ENCODE peak calls at places on chromosomes 12 and 14, in seven cellular contexts. One of them, this sample, is unnamed.

GRCh38 chr12:93699271-93700141 is 22.3 kb downstream of the CRADD start:
- DNase-seq in brain microvascular endothelial cell: peak; percentile 51
- DNase-seq in psoas muscle: no peak
- DNase-seq in MM.1S: no peak
- DNase-seq in tibial artery: no peak
- DNase-seq in lower lobe of right lung: no peak
- DNase-seq in right atrium auricular region: no peak
- DNase-seq in this sample: no peak

GRCh38 chr12:1592444-1593231 is 1.7 kb downstream of the FBXL14 start:
- DNase-seq in brain microvascular endothelial cell: peak; percentile 72
- DNase-seq in psoas muscle: peak; percentile 60
- DNase-seq in MM.1S: peak; percentile 83
- DNase-seq in tibial artery: no peak
- DNase-seq in lower lobe of right lung: peak; percentile 47
- DNase-seq in right atrium auricular region: no peak
- DNase-seq in this sample: peak; percentile 69

GRCh38 chr12:6943387-6943718 is 263 bp upstream of the RNU7-1 start:
- DNase-seq in brain microvascular endothelial cell: peak; percentile 94
- DNase-seq in psoas muscle: peak; percentile 87
- DNase-seq in MM.1S: peak; percentile 94
- DNase-seq in tibial artery: peak; percentile 93
- DNase-seq in lower lobe of right lung: peak; percentile 77
- DNase-seq in right atrium auricular region: peak; percentile 94
- DNase-seq in this sample: peak; percentile 90

GRCh38 chr12:32027684-32028355 is 68.6 kb downstream of the RESF1 start:
- DNase-seq in brain microvascular endothelial cell: no peak
- DNase-seq in psoas muscle: no peak
- DNase-seq in MM.1S: no peak
- DNase-seq in tibial artery: no peak
- DNase-seq in lower lobe of right lung: peak; percentile 62
- DNase-seq in right atrium auricular region: no peak
- DNase-seq in this sample: no peak

GRCh38 chr12:32545413-32545970 is 133.6 kb upstream of the DNM1L start:
- DNase-seq in brain microvascular endothelial cell: no peak
- DNase-seq in psoas muscle: no peak
- DNase-seq in MM.1S: no peak
- DNase-seq in tibial artery: no peak
- DNase-seq in lower lobe of right lung: no peak
- DNase-seq in right atrium auricular region: no peak
- DNase-seq in this sample: no peak

GRCh38 chr12:120692524-120693033 is 5.6 kb downstream of the MLEC start:
- DNase-seq in brain microvascular endothelial cell: no peak
- DNase-seq in psoas muscle: no peak
- DNase-seq in MM.1S: no peak
- DNase-seq in tibial artery: no peak
- DNase-seq in lower lobe of right lung: no peak
- DNase-seq in right atrium auricular region: no peak
- DNase-seq in this sample: no peak

GRCh38 chr12:112130461-112130998 is 5.2 kb downstream of the TRAFD1 start:
- DNase-seq in brain microvascular endothelial cell: no peak
- DNase-seq in psoas muscle: no peak
- DNase-seq in MM.1S: peak; percentile 48
- DNase-seq in tibial artery: no peak
- DNase-seq in lower lobe of right lung: no peak
- DNase-seq in right atrium auricular region: no peak
- DNase-seq in this sample: no peak

GRCh38 chr12:106436183-106436582 is 78.6 kb downstream of the POLR3B start:
- DNase-seq in brain microvascular endothelial cell: no peak
- DNase-seq in psoas muscle: no peak
- DNase-seq in MM.1S: no peak
- DNase-seq in tibial artery: no peak
- DNase-seq in lower lobe of right lung: no peak
- DNase-seq in right atrium auricular region: no peak
- DNase-seq in this sample: no peak

GRCh38 chr14:103070971-103071542 is 13.0 kb upstream of the LBHD2 start:
- DNase-seq in brain microvascular endothelial cell: no peak
- DNase-seq in psoas muscle: peak; percentile 39
- DNase-seq in MM.1S: no peak
- DNase-seq in tibial artery: no peak
- DNase-seq in lower lobe of right lung: peak; percentile 83
- DNase-seq in right atrium auricular region: no peak
- DNase-seq in this sample: peak; percentile 57

GRCh38 chr12:112121780-112122565 is 3.4 kb upstream of the TRAFD1 start:
- DNase-seq in brain microvascular endothelial cell: peak; percentile 43
- DNase-seq in psoas muscle: peak; percentile 80
- DNase-seq in MM.1S: no peak
- DNase-seq in tibial artery: peak; percentile 87
- DNase-seq in lower lobe of right lung: peak; percentile 72
- DNase-seq in right atrium auricular region: peak; percentile 83
- DNase-seq in this sample: peak; percentile 92

GRCh38 chr12:26736563-26737486 is 96.2 kb downstream of the ITPR2 start:
- DNase-seq in brain microvascular endothelial cell: peak; percentile 33
- DNase-seq in psoas muscle: no peak
- DNase-seq in MM.1S: no peak
- DNase-seq in tibial artery: no peak
- DNase-seq in lower lobe of right lung: no peak
- DNase-seq in right atrium auricular region: no peak
- DNase-seq in this sample: no peak

GRCh38 chr12:128970110-128970509 is 116.8 kb downstream of the GLT1D1 start:
- DNase-seq in brain microvascular endothelial cell: no peak
- DNase-seq in psoas muscle: no peak
- DNase-seq in MM.1S: no peak
- DNase-seq in tibial artery: peak; percentile 50
- DNase-seq in lower lobe of right lung: no peak
- DNase-seq in right atrium auricular region: no peak
- DNase-seq in this sample: no peak

DNA sequence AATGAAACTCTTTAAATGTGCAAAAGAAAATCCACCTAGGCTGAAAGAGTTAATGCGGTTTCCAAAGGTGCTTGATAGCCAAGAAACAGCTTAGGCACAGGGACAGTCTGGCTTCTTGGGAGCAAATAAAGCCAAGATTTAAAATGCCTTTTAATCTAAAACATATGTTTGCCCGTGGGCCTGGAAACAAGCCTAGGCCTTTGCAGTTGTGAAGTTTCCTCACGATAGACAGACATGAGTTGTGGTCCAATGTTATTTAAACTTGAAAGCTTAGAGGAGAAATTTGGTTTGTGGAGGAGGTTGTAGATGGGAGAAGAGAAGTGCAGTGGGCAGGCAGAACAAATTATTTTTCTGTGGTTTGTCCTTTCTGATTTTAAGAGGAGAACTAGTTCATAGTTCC is 29.8 kb downstream of the PROX2 start:
- DNase-seq in brain microvascular endothelial cell: no peak
- DNase-seq in psoas muscle: no peak
- DNase-seq in MM.1S: no peak
- DNase-seq in tibial artery: no peak
- DNase-seq in lower lobe of right lung: no peak
- DNase-seq in right atrium auricular region: no peak
- DNase-seq in this sample: no peak
- H3K27ac ChIP-seq in brain microvascular endothelial cell: no peak overlapping the region
- H3K27ac ChIP-seq in psoas muscle: no peak overlapping the region
- H3K27ac ChIP-seq in MM.1S: no peak overlapping the region
- H3K27ac ChIP-seq in tibial artery: no peak overlapping the region
- H3K27ac ChIP-seq in lower lobe of right lung: no peak overlapping the region
- H3K27ac ChIP-seq in right atrium auricular region: no peak overlapping the region
- H3K27ac ChIP-seq in this sample: no peak overlapping the region

GRCh38 chr12:69824956-69825355 is at the start of gene MYRFL:
- DNase-seq in brain microvascular endothelial cell: no peak
- DNase-seq in psoas muscle: no peak
- DNase-seq in MM.1S: no peak
- DNase-seq in tibial artery: no peak
- DNase-seq in lower lobe of right lung: no peak
- DNase-seq in right atrium auricular region: no peak
- DNase-seq in this sample: no peak

GRCh38 chr12:69824028-69824427 is 999 bp upstream of the MYRFL start:
- DNase-seq in brain microvascular endothelial cell: no peak
- DNase-seq in psoas muscle: no peak
- DNase-seq in MM.1S: no peak
- DNase-seq in tibial artery: no peak
- DNase-seq in lower lobe of right lung: no peak
- DNase-seq in right atrium auricular region: no peak
- DNase-seq in this sample: no peak

GRCh38 chr12:69821032-69821431 is 4.0 kb upstream of the MYRFL start:
- DNase-seq in brain microvascular endothelial cell: peak; percentile 3
- DNase-seq in psoas muscle: no peak
- DNase-seq in MM.1S: no peak
- DNase-seq in tibial artery: no peak
- DNase-seq in lower lobe of right lung: no peak
- DNase-seq in right atrium auricular region: no peak
- DNase-seq in this sample: no peak

GRCh38 chr12:69822205-69822860 is 2.7 kb upstream of the MYRFL start:
- DNase-seq in brain microvascular endothelial cell: no peak
- DNase-seq in psoas muscle: no peak
- DNase-seq in MM.1S: no peak
- DNase-seq in tibial artery: no peak
- DNase-seq in lower lobe of right lung: no peak
- DNase-seq in right atrium auricular region: no peak
- DNase-seq in this sample: no peak

DNA sequence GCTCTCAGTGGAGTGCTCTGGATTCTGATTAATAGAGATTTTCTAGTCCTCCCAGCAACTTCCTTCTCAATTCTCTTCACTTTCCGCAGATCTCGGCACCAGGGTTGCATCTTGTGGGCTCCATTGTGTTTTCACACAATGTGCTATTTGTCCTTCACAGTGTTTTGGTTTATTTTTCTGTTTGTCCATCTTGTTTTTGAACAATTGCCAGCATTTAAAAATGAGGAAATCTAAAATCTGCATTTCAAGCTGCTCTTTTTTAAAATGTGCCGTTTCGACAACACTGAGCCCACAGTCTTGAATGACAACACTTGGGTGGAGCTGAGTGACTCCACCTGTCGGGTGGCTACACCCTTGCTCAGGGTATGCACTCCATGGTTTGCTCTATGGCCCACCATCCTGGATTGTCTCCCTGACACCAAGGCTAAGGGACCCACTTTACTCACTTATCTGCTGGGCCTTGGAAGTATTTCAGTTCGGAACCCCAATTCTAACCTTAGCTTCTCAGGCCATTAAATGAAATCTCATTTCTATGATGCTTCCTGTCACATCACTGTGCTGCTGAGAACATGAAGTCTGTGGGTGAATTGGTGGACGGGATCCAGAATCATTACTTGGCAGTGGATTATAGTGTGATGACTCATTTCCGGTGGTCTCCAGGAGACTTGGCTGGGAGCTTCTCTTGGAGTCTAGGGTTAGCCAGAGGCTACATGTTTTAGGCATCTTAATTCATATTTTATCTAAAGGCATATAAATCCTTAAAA is 3.4 kb upstream of the MYRFL start:
- DNase-seq in brain microvascular endothelial cell: peak; percentile 91
- DNase-seq in psoas muscle: no peak
- DNase-seq in MM.1S: no peak
- DNase-seq in tibial artery: no peak
- DNase-seq in lower lobe of right lung: no peak
- DNase-seq in right atrium auricular region: no peak
- DNase-seq in this sample: no peak
- H3K4me3 ChIP-seq in brain microvascular endothelial cell: no peak overlapping the region
- H3K4me3 ChIP-seq in psoas muscle: no peak overlapping the region
- H3K4me3 ChIP-seq in MM.1S: no peak overlapping the region
- H3K4me3 ChIP-seq in tibial artery: no peak overlapping the region
- H3K4me3 ChIP-seq in lower lobe of right lung: no peak overlapping the region
- H3K4me3 ChIP-seq in right atrium auricular region: no peak overlapping the region
- H3K4me3 ChIP-seq in this sample: no peak overlapping the region

DNA sequence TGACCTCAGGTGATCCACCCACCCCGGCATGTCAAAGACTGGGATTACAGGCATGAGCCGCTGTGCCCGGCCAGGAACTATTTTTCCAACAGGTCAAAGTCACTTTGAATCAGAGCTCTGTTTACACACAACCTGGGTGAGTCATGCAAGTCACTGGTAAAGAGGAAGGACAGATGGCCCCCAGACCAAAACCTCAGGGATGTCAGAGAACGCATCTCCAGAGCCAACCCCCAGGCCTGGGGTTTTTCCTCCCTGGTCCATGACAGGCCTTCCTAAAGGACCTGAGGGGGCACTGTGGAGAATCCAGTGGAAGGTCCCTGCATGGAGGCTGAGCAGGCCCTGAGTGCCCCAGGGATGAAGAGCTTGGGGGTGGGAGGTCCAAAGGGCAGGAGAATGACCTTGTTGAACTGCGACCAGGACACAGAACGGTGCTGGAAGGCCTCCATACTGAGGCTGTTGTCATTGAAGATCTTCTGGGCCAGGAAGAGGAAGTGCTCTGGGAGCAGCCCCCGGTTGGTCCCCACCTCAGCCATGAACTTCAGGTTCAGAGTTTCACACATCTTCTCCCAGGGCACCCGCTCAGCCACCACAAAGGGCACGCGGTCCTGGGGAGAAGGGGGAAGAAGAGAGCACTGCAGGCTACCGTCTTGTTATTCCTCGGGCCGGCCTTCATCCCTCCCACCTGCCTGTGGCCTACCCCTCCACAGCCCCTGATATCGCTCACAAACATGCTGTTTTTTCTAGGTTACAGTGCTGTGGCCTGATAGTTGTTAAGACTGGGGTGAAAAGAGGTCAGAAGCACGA is 9.1 kb downstream of the STAT6 start:
- DNase-seq in brain microvascular endothelial cell: no peak
- DNase-seq in psoas muscle: no peak
- DNase-seq in MM.1S: no peak
- DNase-seq in tibial artery: no peak
- DNase-seq in lower lobe of right lung: no peak
- DNase-seq in right atrium auricular region: no peak
- DNase-seq in this sample: peak; percentile 42
- H3K27ac ChIP-seq in brain microvascular endothelial cell: no peak overlapping the region
- H3K27ac ChIP-seq in psoas muscle: no peak overlapping the region
- H3K27ac ChIP-seq in MM.1S: no peak overlapping the region
- H3K27ac ChIP-seq in tibial artery: no peak overlapping the region
- H3K27ac ChIP-seq in lower lobe of right lung: no peak overlapping the region
- H3K27ac ChIP-seq in right atrium auricular region: no peak overlapping the region
- H3K27ac ChIP-seq in this sample: no peak overlapping the region

DNA sequence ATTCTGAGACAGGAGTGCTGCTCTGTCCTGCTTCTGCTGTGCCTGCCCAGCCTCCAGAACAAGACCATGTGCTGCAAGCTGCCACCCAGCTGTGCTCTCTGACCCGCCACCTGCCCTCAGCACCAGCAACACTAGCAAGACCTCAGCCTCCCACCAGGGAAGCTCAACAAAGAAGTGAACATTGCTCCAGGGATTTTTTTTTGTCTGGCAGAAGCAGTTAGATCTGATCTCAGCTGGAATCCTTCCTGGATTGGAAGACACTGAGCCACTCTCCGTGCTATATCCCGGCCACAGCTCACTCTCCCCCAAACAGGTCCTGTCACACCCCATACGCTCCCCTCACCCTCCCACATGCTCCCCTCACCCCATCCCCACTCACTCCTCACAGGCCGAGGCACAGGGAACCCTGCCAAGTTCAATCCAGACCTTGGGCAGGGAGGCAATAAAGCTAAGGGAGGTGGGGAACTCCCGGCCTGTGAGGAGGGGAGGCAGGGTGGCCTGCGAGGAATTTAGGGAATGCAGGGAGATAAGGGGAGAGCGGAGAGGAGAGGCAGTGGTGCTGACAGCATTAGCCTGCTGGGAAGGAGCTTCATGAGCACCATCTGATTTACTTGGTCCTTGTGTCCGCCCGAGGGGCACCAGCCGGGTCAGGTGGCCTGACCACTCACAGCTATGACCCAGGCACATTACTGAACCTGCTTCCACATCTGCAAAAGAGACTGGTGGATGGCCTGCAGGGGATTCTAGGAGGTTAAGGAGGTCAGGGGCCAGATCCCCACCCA is 29.7 kb downstream of the CCDC85C start:
- DNase-seq in brain microvascular endothelial cell: peak; percentile 55
- DNase-seq in psoas muscle: no peak
- DNase-seq in MM.1S: no peak
- DNase-seq in tibial artery: no peak
- DNase-seq in lower lobe of right lung: peak; percentile 64
- DNase-seq in right atrium auricular region: no peak
- DNase-seq in this sample: peak; percentile 77
- H3K4me3 ChIP-seq in brain microvascular endothelial cell: no peak overlapping the region
- H3K4me3 ChIP-seq in psoas muscle: no peak overlapping the region
- H3K4me3 ChIP-seq in MM.1S: no peak overlapping the region
- H3K4me3 ChIP-seq in tibial artery: no peak overlapping the region
- H3K4me3 ChIP-seq in lower lobe of right lung: no peak overlapping the region
- H3K4me3 ChIP-seq in right atrium auricular region: no peak overlapping the region
- H3K4me3 ChIP-seq in this sample: no peak overlapping the region